ENCODE peak calls at places on chromosomes 7 and 10, in six cellular contexts. R is H9, K is mesendoderm, V is IMR-90, W is H1, C is mesenchymal stem cell. N is an unnamed sample.
A peak's percentile ranks its signal among the peaks of the same experiment; 100 is the strongest.

GRCh38 chr7:42159150-42159549 is 77.9 kb downstream of the GLI3 start:
- DNase-seq in C (no peak), V (peak; percentile 7), K (no peak), R (no peak), W (no peak), N (no peak)

GRCh38 chr7:835491-836401 is 3.5 kb downstream of the SUN1 start:
- DNase-seq in C (peak; percentile 11), W (no peak), V (no peak), K (no peak), R (no peak), N (no peak)

GRCh38 chr7:101636822-101637623 is 7.9 kb upstream of the MYL10 start:
- DNase-seq in W (no peak), R (no peak), C (no peak), K (no peak), V (no peak), N (no peak)

GRCh38 chr10:112835933-112836564 is 114.0 kb upstream of the TCF7L2 start:
- DNase-seq in C (no peak), R (no peak), W (no peak), V (no peak), K (no peak), N (no peak)

GRCh38 chr10:21060626-21061025 is 163.5 kb upstream of the NEBL start:
- DNase-seq in V (no peak), K (no peak), W (no peak), C (no peak), R (no peak), N (no peak)

GRCh38 chr10:102775973-102776669 is 32.4 kb downstream of the WBP1L start:
- DNase-seq in R (peak; percentile 43), K (peak; percentile 82), V (peak; percentile 91), W (no peak), C (peak; percentile 97), N (no peak)

GRCh38 chr10:48951707-48952106 is 12.1 kb upstream of the LRRC18 start:
- DNase-seq in C (no peak), W (no peak), R (no peak), K (no peak), V (no peak), N (no peak)

GRCh38 chr10:27746364-27747095 is 911 bp upstream of the MKX start:
- DNase-seq in R (peak; percentile 51), C (peak; percentile 15), W (no peak), V (no peak), K (no peak), N (no peak)

GRCh38 chr7:142539901-142540300 is 209.4 kb upstream of the PRSS1 start:
- DNase-seq in R (no peak), C (no peak), V (peak; percentile 90), W (no peak), K (no peak), N (no peak)

GRCh38 chr7:28067171-28067570 is 113.4 kb downstream of the JAZF1 start:
- DNase-seq in R (no peak), K (no peak), C (no peak), V (no peak), W (no peak), N (no peak)

GRCh38 chr10:103507235-103508191 is 14.0 kb downstream of the NEURL1 start:
- DNase-seq in C (no peak), K (peak; percentile 45), V (no peak), W (no peak), R (peak; percentile 33), N (no peak)

GRCh38 chr10:88042162-88043100 is 179.0 kb downstream of the PTEN start:
- DNase-seq in V (peak; percentile 78), R (peak; percentile 36), C (peak; percentile 70), K (peak; percentile 53), W (no peak), N (no peak)

GRCh38 chr10:61786728-61787127 is 114.8 kb upstream of the ARID5B start:
- DNase-seq in W (no peak), C (peak; percentile 78), V (peak; percentile 85), K (no peak), R (no peak), N (no peak)

GRCh38 chr10:125146791-125147604 is 13.4 kb downstream of the CTBP2 start:
- DNase-seq in C (peak; percentile 63), R (peak; percentile 26), W (no peak), V (peak; percentile 65), K (no peak), N (no peak)

GRCh38 chr7:88759216-88759955 is at the start of gene ZNF804B:
- DNase-seq in C (no peak), W (peak; percentile 75), K (peak; percentile 74), R (peak; percentile 78), V (no peak), N (peak; percentile 59)

GRCh38 chr10:16612148-16612742 is 90.6 kb upstream of the C1QL3 start:
- DNase-seq in C (peak; percentile 48), K (peak; percentile 71), R (peak; percentile 48), V (peak; percentile 46), W (no peak), N (peak; percentile 73)

GRCh38 chr7:47693161-47693740 is 111.3 kb upstream of the TNS3 start:
- DNase-seq in C (peak; percentile 59), W (no peak), V (peak; percentile 76), R (no peak), K (no peak), N (no peak)

GRCh38 chr7:47039899-47040298 is 542.0 kb downstream of the TNS3 start:
- DNase-seq in R (no peak), K (no peak), V (peak; percentile 48), C (no peak), W (no peak), N (no peak)

GRCh38 chr7:3979956-3980643 is 679.0 kb downstream of the SDK1 start:
- DNase-seq in R (no peak), W (no peak), C (no peak), V (no peak), K (peak; percentile 92), N (no peak)

GRCh38 chr10:46272863-46273415 is 13.9 kb upstream of the ANTXRL start:
- DNase-seq in K (no peak), V (no peak), R (peak; percentile 17), C (no peak), W (peak; percentile 41), N (no peak)

GRCh38 chr10:46277840-46278239 is 9.0 kb upstream of the ANTXRL start:
- DNase-seq in K (no peak), R (no peak), C (no peak), W (no peak), V (no peak), N (no peak)

GRCh38 chr10:46270086-46270811 is 16.5 kb upstream of the ANTXRL start:
- DNase-seq in C (no peak), W (no peak), K (no peak), V (no peak), R (peak; percentile 20), N (no peak)

GRCh38 chr10:46268076-46268881 is 18.5 kb upstream of the ANTXRL start:
- DNase-seq in W (no peak), K (no peak), R (no peak), V (no peak), C (no peak), N (no peak)

DNA sequence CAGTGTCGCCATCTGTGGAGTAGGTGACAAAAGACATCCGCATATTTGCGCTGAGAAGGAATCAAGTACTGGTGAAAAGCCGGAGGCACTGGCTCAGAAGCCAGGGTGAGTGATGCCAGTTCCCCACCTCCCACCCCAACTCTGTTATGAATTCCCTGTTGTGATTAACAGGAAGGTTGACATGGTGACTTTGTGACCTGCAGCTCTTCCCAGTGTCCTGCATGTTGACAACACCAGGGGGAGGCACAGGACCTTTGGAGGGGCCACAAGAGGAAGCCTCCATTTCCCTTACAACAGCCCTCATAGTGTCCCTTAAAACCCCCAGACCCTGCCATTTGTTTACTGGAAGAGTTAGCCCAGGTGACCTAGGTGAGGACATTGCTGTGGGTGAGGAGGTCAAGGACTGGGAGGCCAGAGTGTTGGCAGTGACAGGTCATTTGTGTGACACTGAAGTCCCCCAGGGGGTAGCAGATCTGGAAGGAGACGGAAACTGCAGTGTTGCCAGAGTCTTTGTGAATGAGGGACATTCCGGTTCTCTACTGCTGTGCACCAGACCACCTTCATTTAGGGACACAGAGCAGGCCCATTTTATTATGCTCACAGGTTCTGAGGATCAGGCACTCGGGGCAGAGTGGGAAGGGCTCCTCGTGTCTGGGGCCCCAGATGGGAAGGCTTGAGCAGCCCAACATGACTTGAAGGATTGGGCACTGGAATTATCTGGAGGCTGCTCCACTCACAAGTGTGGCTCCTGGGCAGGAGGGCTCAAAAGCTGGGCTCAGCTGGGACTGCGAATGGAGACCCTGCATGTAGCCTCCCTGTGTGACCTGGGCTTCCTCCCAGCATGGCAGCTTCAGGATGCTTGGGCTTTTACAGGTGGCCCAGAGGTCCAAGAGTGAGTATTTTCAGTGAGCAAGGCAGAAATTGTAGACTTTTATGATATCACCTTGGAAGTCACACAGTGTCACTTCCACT is 13.0 kb upstream of the ANTXRL start:
- DNase-seq in R (peak; percentile 51), V (no peak), W (peak; percentile 59), K (peak; percentile 86), C (no peak), N (no peak)
- H3K18ac ChIP-seq in R (no peak overlapping the region), V (no peak overlapping the region), W (no peak overlapping the region), K (no peak overlapping the region), C (no peak overlapping the region), N (peak overlapping the region; percentile 16)

DNA sequence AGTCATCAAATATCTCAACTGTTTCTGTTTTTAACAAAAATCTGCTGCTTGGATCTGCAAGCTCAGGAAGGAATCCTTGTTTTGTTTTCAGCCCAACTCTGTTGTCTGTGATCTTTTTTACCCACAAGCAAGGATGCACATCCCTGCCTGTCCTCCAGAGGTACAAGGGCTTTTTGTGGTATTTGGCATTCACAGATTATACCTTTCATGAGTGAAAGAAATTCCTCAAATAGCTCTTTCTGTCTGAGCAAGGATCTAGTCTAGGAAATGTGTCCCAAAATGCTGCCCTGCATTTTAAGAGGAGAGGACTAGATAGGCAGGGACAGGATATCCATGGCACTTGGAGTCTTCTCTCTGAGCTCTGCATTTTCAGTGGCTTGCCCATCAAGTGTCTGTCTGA is 151.8 kb downstream of the BMPER start:
- DNase-seq in W (no peak), K (no peak), V (no peak), R (no peak), C (no peak), N (no peak)
- H2BK15ac ChIP-seq in W (no peak overlapping the region), K (no peak overlapping the region), V (peak overlapping the region; percentile 59), R (no peak overlapping the region), C (no peak overlapping the region), N (no peak overlapping the region)

DNA sequence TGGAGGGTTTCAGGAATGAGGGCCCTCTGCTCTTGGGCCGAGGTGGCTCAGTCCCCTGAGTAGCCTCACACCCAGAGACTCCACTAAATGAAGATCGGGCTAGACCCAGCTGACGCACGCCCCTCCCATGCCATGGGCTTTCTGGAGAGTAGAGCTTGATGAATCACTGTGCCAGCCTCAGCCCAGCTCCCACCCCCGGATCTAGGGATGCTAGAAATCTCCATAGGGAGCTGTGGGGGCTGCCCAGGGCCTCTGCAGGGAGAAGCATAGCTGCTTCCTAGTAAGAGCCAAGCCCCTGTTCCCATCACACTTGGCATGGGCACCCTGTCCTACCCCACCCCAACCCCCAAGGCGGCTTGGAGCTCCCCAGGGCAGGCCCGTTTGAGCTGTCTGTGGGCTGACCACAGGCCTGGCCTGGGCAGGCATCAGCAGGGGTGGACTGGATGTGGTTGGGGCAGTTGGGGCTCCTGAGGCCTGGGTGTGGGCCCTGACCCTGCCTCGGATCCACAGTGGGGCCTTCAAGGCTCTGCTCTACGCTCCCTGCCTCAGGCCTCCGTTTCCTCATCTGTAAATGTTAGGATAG is 121.2 kb downstream of the ZMIZ1 start:
- DNase-seq in V (peak; percentile 19), W (no peak), K (no peak), R (no peak), C (no peak), N (no peak)
- H3K18ac ChIP-seq in V (peak overlapping the region; percentile 8), W (no peak overlapping the region), K (no peak overlapping the region), R (no peak overlapping the region), C (peak overlapping the region; percentile 47), N (peak overlapping the region; percentile 89)

DNA sequence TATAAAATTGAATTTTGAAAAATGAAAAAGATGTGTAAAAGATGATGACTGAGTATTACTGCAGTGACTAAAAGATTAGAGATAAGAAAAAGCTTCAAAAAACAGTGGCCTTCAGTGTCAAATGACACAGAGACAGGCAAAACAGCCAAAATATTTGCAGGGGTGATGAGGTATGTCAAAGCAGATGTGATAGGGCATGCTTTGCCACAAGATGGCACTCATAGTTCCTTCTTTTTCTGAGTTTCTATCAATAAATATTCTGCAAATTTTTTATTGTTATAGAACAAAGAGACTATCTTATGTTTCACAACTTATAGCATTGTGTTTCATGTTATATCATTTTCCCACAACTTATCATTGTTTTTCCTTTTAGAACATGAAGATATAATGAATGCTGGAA is 344.1 kb upstream of the HPS1 start:
- DNase-seq in C (peak; percentile 38), V (peak; percentile 12), K (peak; percentile 35), R (no peak), W (no peak), N (no peak)
- H2BK15ac ChIP-seq in C (no peak overlapping the region), V (no peak overlapping the region), K (no peak overlapping the region), R (no peak overlapping the region), W (no peak overlapping the region), N (no peak overlapping the region)

N was measured in neuronal stem cell.